ENCODE peak calls at places on chromosomes 1 and 21, in five cellular contexts. Q is lower lobe of right lung; Z is CD4-positive, CD25-positive, alpha-beta regulatory T cell; I is neural progenitor cell; L is cardiac muscle cell. B is an unnamed sample. For H3K36me3, the result is how much of the 10 kb centered on the place peaks cover.

GRCh38 chr1:240611619-240612490 is at the start of gene GREM2:
- DNase-seq in Q (peak), Z (no peak), I (peak), L (peak), B (peak)

GRCh38 chr1:242525360-242525722 is 844 bp upstream of the PLD5 start:
- DNase-seq in Q (no peak), Z (no peak), I (peak), L (no peak), B (no peak)

GRCh38 chr1:86429830-86430229 is 5.9 kb downstream of the CLCA2 start:
- DNase-seq in Q (no peak), Z (no peak), I (no peak), L (no peak), B (peak)

GRCh38 chr1:160868141-160868540 is 5.5 kb upstream of the CD244 start:
- DNase-seq in Q (no peak), Z (no peak), I (no peak), L (no peak), B (no peak)

GRCh38 chr1:63920154-63921117 is 146.6 kb downstream of the ROR1 start:
- DNase-seq in Q (no peak), Z (no peak), I (no peak), L (peak), B (no peak)

GRCh38 chr1:178937770-178938169 is 66.9 kb upstream of the ANGPTL1 start:
- DNase-seq in Q (no peak), Z (no peak), I (no peak), L (no peak), B (no peak)

GRCh38 chr1:212368073-212368484 is 46.6 kb downstream of the PACC1 start:
- DNase-seq in Q (no peak), Z (peak), I (peak), L (peak), B (no peak)

GRCh38 chr1:185291647-185292046 is 25.4 kb downstream of the IVNS1ABP start:
- DNase-seq in Q (no peak), Z (no peak), I (no peak), L (no peak), B (no peak)

GRCh38 chr1:241637046-241637590 is 3.1 kb downstream of the CHML start:
- DNase-seq in Q (no peak), Z (no peak), I (no peak), L (no peak), B (no peak)

GRCh38 chr1:9207086-9207485 is 27.5 kb upstream of the H6PD start:
- DNase-seq in Q (no peak), Z (no peak), I (no peak), L (no peak), B (no peak)

GRCh38 chr21:16082038-16082816 is 352.4 kb downstream of the USP25 start:
- DNase-seq in Q (no peak), Z (no peak), I (peak), L (peak), B (no peak)

GRCh38 chr1:172883387-172883791 is 167.4 kb downstream of the TNFSF18 start:
- DNase-seq in Q (no peak), Z (no peak), I (no peak), L (no peak), B (no peak)

GRCh38 chr1:28812669-28813468 is 899 bp downstream of the OPRD1 start:
- DNase-seq in Q (no peak), Z (no peak), I (no peak), L (no peak), B (no peak)

GRCh38 chr1:75134939-75135828 is 996 bp downstream of the LHX8 start:
- DNase-seq in Q (no peak), Z (no peak), I (peak), L (peak), B (no peak)
- H3K4me3 ChIP-seq in Q (peak), Z (no peak), I (peak), L (peak), B (peak)

DNA sequence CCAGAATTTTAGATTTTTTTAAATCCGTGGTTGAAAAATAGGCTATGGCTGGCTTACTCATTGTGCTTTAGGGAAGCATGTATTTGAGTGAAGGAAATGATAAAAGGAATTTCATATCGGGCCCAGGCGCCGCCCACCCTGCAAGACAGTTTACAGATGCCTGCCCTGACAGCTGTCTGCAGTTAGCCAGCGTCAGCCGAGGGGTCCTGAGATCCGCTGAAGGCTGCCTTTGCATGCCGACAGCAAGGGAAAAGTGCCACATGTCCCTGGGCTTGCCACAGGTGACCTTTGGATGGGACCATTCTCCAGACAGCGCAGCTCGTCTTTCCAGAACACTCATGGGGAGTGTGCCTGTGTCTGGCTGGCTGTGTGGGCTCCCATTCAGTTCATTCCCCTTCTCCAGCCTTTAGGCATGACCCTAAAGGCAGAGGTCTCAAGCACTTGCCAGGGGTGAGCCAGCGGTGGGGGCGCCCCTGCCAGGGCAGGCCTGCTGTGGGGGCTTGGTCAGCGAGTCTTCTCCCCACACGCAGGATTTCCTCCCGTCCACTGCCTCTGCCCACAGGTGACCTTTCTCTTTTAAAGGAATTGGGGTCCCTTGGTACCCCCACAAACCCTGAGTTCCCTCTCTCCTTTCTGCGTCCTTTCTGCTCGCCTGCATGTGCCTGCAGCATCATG is 46.1 kb upstream of the TRAPPC10 start:
- DNase-seq in Q (no peak), Z (no peak), I (no peak), L (peak), B (no peak)
- H3K36me3 ChIP-seq in Q (half or more), Z (under half), I (under half), L (under half), B (under half)

GRCh38 chr21:38240121-38240520 is 16.7 kb upstream of the KCNJ15 start:
- DNase-seq in Q (no peak), Z (no peak), I (no peak), L (no peak), B (no peak)

GRCh38 chr21:38229260-38229877 is 27.4 kb upstream of the KCNJ15 start:
- DNase-seq in Q (no peak), Z (no peak), I (peak), L (no peak), B (no peak)

GRCh38 chr21:38236232-38236631 is 20.6 kb upstream of the KCNJ15 start:
- DNase-seq in Q (no peak), Z (no peak), I (no peak), L (no peak), B (no peak)

GRCh38 chr21:38234395-38235142 is 22.2 kb upstream of the KCNJ15 start:
- DNase-seq in Q (no peak), Z (no peak), I (no peak), L (no peak), B (no peak)
- H3K4me3 ChIP-seq in Q (no peak), Z (no peak), I (no peak), L (no peak), B (no peak)

DNA sequence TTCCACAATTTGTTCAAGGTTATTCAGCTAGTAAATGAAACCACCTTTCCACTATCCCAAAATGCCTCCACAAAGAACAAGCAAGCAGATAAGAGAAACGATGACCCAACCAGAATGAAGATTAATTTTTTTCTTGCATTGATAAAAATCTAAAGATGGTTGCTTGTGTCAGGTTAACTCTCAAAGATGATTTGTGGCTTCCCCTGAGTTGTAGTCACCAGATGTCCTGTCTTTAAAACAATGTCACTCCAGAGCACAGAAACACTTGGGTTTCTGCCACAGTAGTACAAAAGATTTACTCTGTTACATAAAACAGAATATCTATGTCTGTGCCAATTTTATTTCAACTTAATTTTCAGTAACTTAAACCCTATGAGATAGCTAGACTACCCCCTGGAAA is 11.4 kb upstream of the CCDC17 start:
- DNase-seq in Q (no peak), Z (no peak), I (no peak), L (no peak), B (no peak)
- H3K36me3 ChIP-seq in Q (half or more), Z (half or more), I (under half), L (half or more), B (under half)

DNA sequence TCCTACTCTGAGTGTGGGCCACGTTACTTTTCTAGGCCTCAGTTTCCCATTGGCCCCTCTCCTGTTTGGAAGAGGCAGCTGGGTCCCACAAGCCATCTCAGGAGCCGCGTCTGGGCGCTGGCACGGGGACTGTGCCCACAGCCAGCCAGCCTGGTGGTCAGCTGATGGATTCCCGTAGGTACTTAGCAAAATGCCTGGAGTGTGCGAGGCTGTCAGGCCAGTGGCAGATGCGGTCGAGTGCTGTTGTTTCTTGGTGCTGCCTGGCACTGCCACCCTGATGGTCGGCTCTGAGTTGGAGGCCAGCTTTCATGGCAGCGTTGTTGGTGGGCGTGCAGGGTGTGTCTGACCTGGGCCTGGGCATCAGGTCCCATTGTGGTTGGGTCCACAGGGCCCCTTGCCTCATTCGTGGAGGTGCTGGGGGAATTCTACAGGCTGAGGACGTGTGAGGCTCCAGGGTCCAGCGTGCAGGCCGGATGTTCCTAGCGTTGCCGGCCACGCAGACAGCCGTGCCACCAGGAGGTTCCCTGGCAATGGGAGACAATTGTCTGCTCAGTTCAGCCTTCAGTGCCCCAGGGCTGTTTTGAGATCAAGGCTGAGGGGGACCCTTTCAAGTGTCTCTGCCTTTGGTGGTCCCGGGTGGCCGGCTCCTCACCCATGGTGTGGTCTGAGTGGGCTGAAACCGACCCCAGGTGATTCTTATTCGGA is 20.9 kb downstream of the SKI start:
- DNase-seq in Q (peak), Z (no peak), I (no peak), L (no peak), B (no peak)
- H3K4me3 ChIP-seq in Q (no peak), Z (no peak), I (no peak), L (no peak), B (no peak)

GRCh38 chr21:37228003-37228400 is 39.1 kb downstream of the VPS26C start:
- DNase-seq in Q (no peak), Z (no peak), I (no peak), L (no peak), B (no peak)

GRCh38 chr21:37227071-37228002 is 39.8 kb downstream of the VPS26C start:
- DNase-seq in Q (no peak), Z (no peak), I (no peak), L (no peak), B (no peak)

GRCh38 chr21:37225440-37225839 is 41.7 kb downstream of the VPS26C start:
- DNase-seq in Q (no peak), Z (peak), I (no peak), L (no peak), B (no peak)

GRCh38 chr21:37224861-37225260 is 42.3 kb downstream of the VPS26C start:
- DNase-seq in Q (no peak), Z (no peak), I (no peak), L (no peak), B (no peak)

GRCh38 chr21:37226356-37226920 is 40.7 kb downstream of the VPS26C start:
- DNase-seq in Q (no peak), Z (no peak), I (no peak), L (no peak), B (no peak)
- H3K36me3 ChIP-seq in Q (half or more), Z (half or more), I (under half), L (under half), B (under half)

GRCh38 chr1:230753191-230753585 is 6.0 kb downstream of the CAPN9 start:
- DNase-seq in Q (no peak), Z (no peak), I (no peak), L (no peak), B (no peak)
- H3K4me3 ChIP-seq in Q (peak), Z (no peak), I (no peak), L (no peak), B (no peak)

GRCh38 chr1:3788756-3789420 is 7.4 kb downstream of the LRRC47 start:
- DNase-seq in Q (no peak), Z (no peak), I (no peak), L (no peak), B (no peak)
- H3K36me3 ChIP-seq in Q (half or more), Z (under half), I (under half), L (under half), B (under half)

GRCh38 chr1:37519613-37520012 is 5.0 kb upstream of the MEAF6 start:
- DNase-seq in Q (no peak), Z (no peak), I (no peak), L (no peak), B (no peak)
- H3K4me3 ChIP-seq in Q (no peak), Z (peak), I (no peak), L (no peak), B (no peak)

B was measured in aorta.